ENCODE peak calls at places on chromosomes 11 and 22, in five cellular contexts. D is NCI-H1105 treated with DMSO at 0.1 percent for 48 hours, Z is fibroblast of mammary gland, A is thoracic aorta, S is D341Med. H is an unnamed sample.

GRCh38 chr11:71454470-71455113 is 1.6 kb downstream of the NADSYN1 start:
- DNase-seq in D (no peak), Z (no peak), A (no peak), S (no peak), H (no peak)

GRCh38 chr11:98566978-98567377 is 453.8 kb upstream of the CNTN5 start:
- DNase-seq in D (no peak), Z (no peak), A (no peak), S (peak), H (no peak)

GRCh38 chr11:130760515-130761125 is 155.7 kb downstream of the SNX19 start:
- DNase-seq in D (no peak), Z (no peak), A (no peak), S (no peak), H (no peak)

GRCh38 chr11:120324932-120325810 is at the start of gene TLCD5:
- DNase-seq in D (peak), Z (peak), A (no peak), S (peak), H (no peak)

GRCh38 chr11:118610773-118611432 is 3.5 kb downstream of the PHLDB1 start:
- DNase-seq in D (no peak), Z (peak), A (no peak), S (peak), H (no peak)

GRCh38 chr22:36086170-36086490 is 57.5 kb upstream of the RBFOX2 start:
- DNase-seq in D (no peak), Z (no peak), A (no peak), S (no peak), H (no peak)

GRCh38 chr11:87252869-87253268 is 215.1 kb downstream of the TMEM135 start:
- DNase-seq in D (no peak), Z (peak), A (no peak), S (no peak), H (peak)

GRCh38 chr22:24580276-24580675 is 12.6 kb downstream of the LRRC75B start:
- DNase-seq in D (no peak), Z (peak), A (no peak), S (no peak), H (peak)

H was measured in renal cortical epithelial cell.